ENCODE peak calls at places on chromosomes 2 and 18, in ten cellular contexts. Q is stomach, C is suprapubic skin, R is HCT116, L is endothelial cell of umbilical vein, I is spleen, A is GM12891, B is sigmoid colon, F is esophagus muscularis mucosa, N is HepG2. J is an unnamed sample.

GRCh38 chr18:54261894-54262293 is 7.4 kb upstream of the POLI start:
- DNase-seq in B (no peak), L (no peak), Q (no peak), C (no peak), N (no peak), I (no peak), A (no peak), R (no peak), F (no peak), J (no peak)

GRCh38 chr18:35740616-35741015 is 159.1 kb downstream of the GALNT1 start:
- DNase-seq in A (no peak), F (no peak), Q (no peak), B (no peak), R (no peak), N (no peak), I (no peak), C (no peak), L (no peak), J (no peak)

GRCh38 chr2:218832520-218832919 is 917 bp upstream of the PRKAG3 start:
- DNase-seq in R (no peak), I (peak), Q (no peak), B (no peak), L (peak), A (no peak), N (no peak), C (no peak), F (no peak), J (no peak)

GRCh38 chr2:160269803-160270570 is 69.9 kb upstream of the ITGB6 start:
- DNase-seq in I (peak), B (peak), A (peak), R (peak), L (peak), Q (peak), F (peak), N (peak), C (peak), J (peak)

GRCh38 chr2:223459328-223459939 is 142.7 kb downstream of the SCG2 start:
- DNase-seq in L (peak), C (no peak), Q (no peak), N (no peak), B (no peak), A (no peak), R (peak), I (no peak), F (no peak), J (no peak)

GRCh38 chr2:66559672-66560071 is 124.7 kb downstream of the MEIS1 start:
- DNase-seq in L (no peak), A (no peak), N (no peak), C (no peak), R (no peak), B (no peak), Q (no peak), F (no peak), I (no peak), J (no peak)

GRCh38 chr2:127125821-127126220 is 18.9 kb upstream of the BIN1 start:
- DNase-seq in R (no peak), F (no peak), L (no peak), Q (no peak), I (no peak), N (no peak), B (no peak), A (no peak), C (no peak), J (no peak)

GRCh38 chr2:207148025-207148424 is 17.7 kb downstream of the KLF7 start:
- DNase-seq in L (peak), Q (no peak), A (no peak), B (no peak), I (no peak), F (no peak), C (no peak), N (no peak), R (no peak), J (no peak)

GRCh38 chr2:232345251-232345650 is 33.3 kb upstream of the ALPP start:
- DNase-seq in N (no peak), A (no peak), C (no peak), F (no peak), R (no peak), B (peak), I (peak), Q (no peak), L (no peak), J (no peak)

GRCh38 chr2:240745456-240745855 is 53.8 kb downstream of the AQP12A start:
- DNase-seq in N (no peak), L (no peak), B (no peak), A (no peak), I (no peak), C (no peak), R (no peak), F (no peak), Q (no peak), J (no peak)

GRCh38 chr18:48330016-48330991 is 78.9 kb downstream of the ZBTB7C start:
- DNase-seq in N (no peak), C (no peak), F (no peak), I (peak), B (no peak), A (no peak), Q (no peak), L (no peak), R (peak), J (no peak)

GRCh38 chr2:210363261-210363660 is 48.3 kb upstream of the MYL1 start:
- DNase-seq in B (no peak), C (no peak), A (no peak), R (no peak), F (no peak), Q (no peak), L (no peak), N (peak), I (no peak), J (no peak)

GRCh38 chr2:96145028-96145939 is at the start of gene DUSP2:
- DNase-seq in B (peak), I (peak), C (peak), F (peak), Q (peak), N (no peak), A (peak), L (peak), R (peak), J (peak)

GRCh38 chr2:171830039-171830438 is 64.0 kb downstream of the SLC25A12 start:
- DNase-seq in B (no peak), C (no peak), N (no peak), I (no peak), A (no peak), R (no peak), L (no peak), F (no peak), Q (no peak), J (no peak)

GRCh38 chr2:214103199-214104001 is 307.5 kb upstream of the VWC2L start:
- DNase-seq in I (no peak), N (no peak), B (no peak), R (no peak), Q (no peak), L (peak), A (no peak), C (no peak), F (no peak), J (no peak)

GRCh38 chr18:57846258-57846657 is 43.1 kb upstream of the ATP8B1 start:
- DNase-seq in N (no peak), R (peak), L (peak), C (no peak), A (no peak), I (no peak), Q (peak), F (no peak), B (no peak), J (no peak)

GRCh38 chr2:152790883-152791282 is 72.5 kb downstream of the ARL6IP6 start:
- DNase-seq in F (no peak), I (no peak), C (no peak), R (no peak), N (no peak), L (no peak), Q (no peak), B (no peak), A (no peak), J (no peak)

GRCh38 chr2:127052771-127053691 is 53.9 kb downstream of the BIN1 start:
- DNase-seq in F (no peak), C (peak), N (no peak), R (no peak), B (no peak), I (peak), L (no peak), Q (no peak), A (no peak), J (peak)

GRCh38 chr2:240146141-240146561 is 5.7 kb upstream of the OTOS start:
- DNase-seq in A (no peak), N (no peak), F (no peak), I (no peak), Q (no peak), L (no peak), R (no peak), B (no peak), C (no peak), J (no peak)

GRCh38 chr2:226977775-226978190 is 141.9 kb downstream of the RHBDD1 start:
- DNase-seq in N (no peak), R (no peak), A (no peak), L (no peak), B (no peak), C (no peak), I (no peak), Q (no peak), F (no peak), J (no peak)

GRCh38 chr2:229882583-229882982 is 39.2 kb downstream of the TRIP12 start:
- DNase-seq in A (no peak), Q (no peak), R (no peak), N (no peak), B (no peak), I (no peak), F (no peak), C (no peak), L (no peak), J (no peak)

GRCh38 chr2:25009954-25010353 is 31.9 kb upstream of the EFR3B start:
- DNase-seq in L (no peak), Q (no peak), A (no peak), F (no peak), R (no peak), C (no peak), I (no peak), N (no peak), B (no peak), J (no peak)

GRCh38 chr2:240898108-240898730 is 2.3 kb upstream of the MAB21L4 start:
- DNase-seq in R (no peak), N (no peak), B (peak), F (no peak), C (no peak), L (peak), I (no peak), A (no peak), Q (peak), J (no peak)

GRCh38 chr2:45771251-45771650 is 119.8 kb downstream of the PRKCE start:
- DNase-seq in N (no peak), R (no peak), Q (no peak), C (peak), I (peak), B (peak), F (no peak), A (no peak), L (peak), J (no peak)

GRCh38 chr2:120066708-120067547 is 54.1 kb downstream of the EPB41L5 start:
- DNase-seq in I (no peak), Q (no peak), A (no peak), C (no peak), R (no peak), N (peak), F (no peak), B (no peak), L (peak), J (no peak)

GRCh38 chr18:74457043-74457742 is at the start of gene DIPK1C:
- DNase-seq in N (no peak), I (no peak), F (no peak), Q (no peak), L (no peak), R (no peak), A (no peak), B (no peak), C (no peak), J (no peak)

GRCh38 chr2:68934021-68934420 is 18.7 kb downstream of the GKN2 start:
- DNase-seq in A (no peak), N (no peak), F (peak), I (no peak), C (no peak), R (no peak), Q (no peak), L (no peak), B (no peak), J (no peak)

GRCh38 chr2:231170058-231170457 is 28.4 kb upstream of the ARMC9 start:
- DNase-seq in B (no peak), C (no peak), A (no peak), L (no peak), N (no peak), R (no peak), I (no peak), F (no peak), Q (no peak), J (no peak)

GRCh38 chr2:182558564-182558963 is 131.7 kb upstream of the PDE1A start:
- DNase-seq in Q (no peak), R (no peak), A (no peak), B (no peak), F (no peak), L (peak), N (no peak), C (no peak), I (no peak), J (no peak)
- TF ChIP-seq POLR2AphosphoS5 in Q (no peak), R (no peak), A (no peak), B (no peak), F (no peak), L (no peak), N (no peak), C (no peak), I (no peak), J (no peak)

GRCh38 chr2:97644023-97644717 is 1.7 kb upstream of the COX5B start:
- DNase-seq in N (no peak), L (no peak), Q (no peak), I (no peak), F (peak), R (no peak), C (no peak), B (no peak), A (no peak), J (no peak)

GRCh38 chr2:97645112-97645699 is 656 bp upstream of the COX5B start:
- DNase-seq in I (peak), L (no peak), B (peak), F (peak), C (peak), Q (no peak), R (no peak), N (no peak), A (no peak), J (no peak)

GRCh38 chr2:97651114-97651513 is 5.3 kb downstream of the COX5B start:
- DNase-seq in I (no peak), Q (no peak), F (peak), N (no peak), A (no peak), L (no peak), R (no peak), C (no peak), B (no peak), J (no peak)

GRCh38 chr2:97646977-97647376 is 1.1 kb downstream of the COX5B start:
- DNase-seq in N (no peak), I (no peak), Q (no peak), A (no peak), R (no peak), B (no peak), C (no peak), L (no peak), F (peak), J (no peak)

DNA sequence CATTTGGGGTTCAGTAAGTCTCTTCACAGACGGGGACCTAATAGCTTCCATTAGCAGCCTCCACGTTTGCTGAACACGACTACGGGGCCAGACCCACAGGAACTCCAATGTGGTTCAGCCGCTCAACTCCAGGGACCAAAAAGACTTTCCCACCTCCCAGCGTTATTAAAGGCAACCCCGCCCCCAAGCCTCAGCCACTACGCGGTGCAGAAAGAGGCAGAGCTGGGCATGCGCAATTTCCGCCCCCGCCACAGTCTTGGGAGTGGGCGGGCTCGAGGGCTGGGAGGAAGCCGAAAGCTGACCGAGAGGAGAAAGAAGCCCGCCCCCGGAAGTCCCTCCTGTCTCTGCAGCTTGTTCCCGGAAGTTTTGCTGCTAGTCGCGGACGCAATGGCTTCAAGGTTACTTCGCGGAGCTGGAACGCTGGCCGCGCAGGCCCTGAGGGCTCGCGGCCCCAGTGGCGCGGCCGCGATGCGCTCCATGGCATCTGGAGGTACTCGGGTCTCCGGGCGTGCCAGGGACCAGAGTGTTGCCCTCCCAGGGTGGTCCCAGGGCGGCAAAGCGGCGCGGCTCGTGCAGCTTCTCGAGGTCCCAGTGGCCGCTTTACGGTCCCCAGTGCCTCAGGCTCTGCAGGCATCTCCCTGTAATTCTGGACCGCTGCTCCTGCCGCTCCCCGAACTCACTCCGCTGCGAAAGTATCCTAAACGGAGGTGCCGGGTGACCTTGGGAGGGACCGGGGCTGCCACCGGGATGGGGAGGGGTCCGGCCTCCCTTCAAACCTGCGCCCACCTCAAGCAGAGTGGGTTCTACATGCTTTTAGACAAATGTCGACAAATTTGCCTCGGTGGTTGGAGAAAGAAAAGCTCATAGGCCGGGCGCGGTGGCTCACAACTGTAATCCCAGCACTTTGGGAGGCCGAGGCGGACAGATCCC is at the start of gene COX5B:
- DNase-seq in A (peak), C (peak), I (peak), R (peak), N (peak), L (peak), F (peak), Q (peak), B (peak), J (peak)
- TF ChIP-seq POLR2A in A (peak), C (peak), I (peak), R (peak), N (peak), L (peak), F (peak), Q (no peak), B (peak), J (peak)

GRCh38 chr2:8643996-8644356 is 37.9 kb upstream of the ID2 start:
- DNase-seq in F (no peak), N (no peak), I (peak), L (no peak), Q (no peak), A (no peak), C (peak), B (no peak), R (no peak), J (no peak)
- TF ChIP-seq POLR2AphosphoS5 in F (no peak), N (no peak), I (no peak), L (no peak), Q (no peak), A (no peak), C (no peak), B (no peak), R (no peak), J (no peak)

GRCh38 chr18:21978546-21979170 is 190.7 kb upstream of the GATA6 start:
- DNase-seq in L (no peak), C (no peak), Q (peak), R (no peak), I (no peak), B (no peak), A (no peak), F (no peak), N (peak), J (no peak)

GRCh38 chr18:21980744-21981143 is 188.6 kb upstream of the GATA6 start:
- DNase-seq in I (no peak), N (peak), B (no peak), R (no peak), L (no peak), F (no peak), Q (peak), C (no peak), A (no peak), J (no peak)

GRCh38 chr18:21979171-21979560 is 190.2 kb upstream of the GATA6 start:
- DNase-seq in C (no peak), I (no peak), N (peak), Q (no peak), B (no peak), R (no peak), L (no peak), A (no peak), F (no peak), J (no peak)

GRCh38 chr18:21979759-21980158 is 189.6 kb upstream of the GATA6 start:
- DNase-seq in L (no peak), B (no peak), A (no peak), N (no peak), F (no peak), C (no peak), R (no peak), Q (no peak), I (no peak), J (no peak)
- TF ChIP-seq POLR2A in L (no peak), B (no peak), A (no peak), N (no peak), F (no peak), C (no peak), R (no peak), Q (no peak), I (no peak), J (no peak)

GRCh38 chr2:177887722-177888121 is 184.9 kb downstream of the PDE11A start:
- DNase-seq in A (no peak), L (no peak), F (no peak), Q (no peak), I (no peak), B (no peak), R (no peak), N (no peak), C (no peak), J (no peak)
- TF ChIP-seq POLR2AphosphoS5 in A (no peak), L (no peak), F (no peak), Q (no peak), I (no peak), B (no peak), R (no peak), N (no peak), C (no peak), J (no peak)

DNA sequence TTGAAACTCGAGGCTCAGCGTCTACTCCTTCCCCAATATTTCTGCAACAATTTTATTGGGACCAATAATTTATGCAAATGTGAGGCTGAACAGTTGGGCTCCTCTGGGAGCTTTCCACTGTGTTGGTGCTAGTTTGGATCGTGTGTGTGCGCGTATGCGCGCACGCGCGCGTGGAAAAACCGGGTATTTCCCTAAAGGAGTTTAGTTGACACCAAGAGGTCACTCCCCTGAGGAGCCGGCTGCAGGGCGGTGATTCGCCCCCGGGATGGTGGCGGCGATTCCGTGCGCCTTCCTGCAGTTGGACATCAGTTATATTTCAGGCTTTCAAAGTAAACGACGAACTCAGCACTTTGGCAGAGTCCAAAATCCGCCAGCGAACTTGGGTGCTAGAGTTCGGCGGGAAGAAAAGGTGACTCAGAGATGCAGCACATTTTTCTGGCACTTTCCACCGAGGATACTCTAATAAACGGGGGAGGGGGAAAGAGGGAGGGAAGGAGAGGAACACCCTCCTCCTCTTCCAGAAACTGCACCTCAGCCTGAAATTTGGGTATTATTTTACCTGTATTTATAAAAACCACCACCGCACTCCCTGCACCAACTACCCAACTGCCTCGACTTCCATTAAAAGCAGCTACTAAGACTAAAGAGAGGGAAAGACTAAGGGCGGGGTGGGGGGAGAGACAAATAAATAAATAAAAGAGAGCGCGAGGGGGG is 186.6 kb upstream of the FANCL start:
- DNase-seq in F (peak), A (no peak), I (no peak), Q (peak), C (no peak), N (peak), L (peak), R (no peak), B (no peak), J (no peak)
- TF ChIP-seq POLR2A in F (no peak), A (no peak), I (no peak), Q (no peak), C (no peak), N (no peak), L (no peak), R (no peak), B (no peak), J (no peak)

J was measured in GM12892.